ENCODE peak calls at places on chromosome 12, in ten cellular contexts. One of them, this sample, is unnamed.

GRCh38 chr12:31728289-31728916 is 418 bp downstream of the AMN1 start:
- DNase-seq in upper lobe of left lung: peak; percentile 78
- DNase-seq in testis: peak; percentile 75
- DNase-seq in GM06990: no peak
- DNase-seq in heart right ventricle: no peak
- DNase-seq in NB4: no peak
- DNase-seq in BJ: no peak
- DNase-seq in epithelial cell of proximal tubule: peak; percentile 13
- DNase-seq in uterus: no peak
- DNase-seq in GM12864: no peak
- DNase-seq in this sample: no peak

GRCh38 chr12:20950248-20950647 is 139.7 kb downstream of the SLCO1B3 start:
- DNase-seq in testis: no peak
- DNase-seq in upper lobe of left lung: no peak
- DNase-seq in GM06990: no peak
- DNase-seq in epithelial cell of proximal tubule: no peak
- DNase-seq in NB4: peak; percentile 78
- DNase-seq in GM12864: no peak
- DNase-seq in uterus: no peak
- DNase-seq in heart right ventricle: no peak
- DNase-seq in BJ: no peak
- DNase-seq in this sample: no peak

GRCh38 chr12:94603434-94604068 is 46.8 kb downstream of the TMCC3 start:
- DNase-seq in testis: peak; percentile 31
- DNase-seq in epithelial cell of proximal tubule: no peak
- DNase-seq in NB4: peak; percentile 59
- DNase-seq in BJ: no peak
- DNase-seq in uterus: no peak
- DNase-seq in upper lobe of left lung: peak; percentile 55
- DNase-seq in heart right ventricle: peak; percentile 39
- DNase-seq in GM12864: peak; percentile 18
- DNase-seq in GM06990: no peak
- DNase-seq in this sample: peak; percentile 53

GRCh38 chr12:127363392-127363791 is 903.6 kb upstream of the TMEM132C start:
- DNase-seq in heart right ventricle: no peak
- DNase-seq in GM12864: no peak
- DNase-seq in upper lobe of left lung: no peak
- DNase-seq in NB4: peak; percentile 45
- DNase-seq in uterus: no peak
- DNase-seq in GM06990: no peak
- DNase-seq in epithelial cell of proximal tubule: no peak
- DNase-seq in BJ: no peak
- DNase-seq in testis: no peak
- DNase-seq in this sample: no peak

GRCh38 chr12:63151061-63151897 is at the start of gene AVPR1A:
- DNase-seq in GM06990: peak; percentile 1
- DNase-seq in heart right ventricle: peak; percentile 37
- DNase-seq in NB4: no peak
- DNase-seq in testis: peak; percentile 18
- DNase-seq in upper lobe of left lung: no peak
- DNase-seq in BJ: no peak
- DNase-seq in GM12864: no peak
- DNase-seq in uterus: peak; percentile 19
- DNase-seq in epithelial cell of proximal tubule: no peak
- DNase-seq in this sample: no peak

GRCh38 chr12:12715459-12716150 is 1.6 kb upstream of the CDKN1B start:
- DNase-seq in BJ: no peak
- DNase-seq in uterus: no peak
- DNase-seq in testis: no peak
- DNase-seq in GM06990: peak; percentile 64
- DNase-seq in NB4: peak; percentile 81
- DNase-seq in epithelial cell of proximal tubule: no peak
- DNase-seq in GM12864: peak; percentile 71
- DNase-seq in heart right ventricle: no peak
- DNase-seq in upper lobe of left lung: no peak
- DNase-seq in this sample: no peak

GRCh38 chr12:105444050-105444808 is 113.7 kb downstream of the C12orf75 start:
- DNase-seq in GM12864: no peak
- DNase-seq in BJ: no peak
- DNase-seq in upper lobe of left lung: no peak
- DNase-seq in NB4: no peak
- DNase-seq in heart right ventricle: no peak
- DNase-seq in testis: peak; percentile 58
- DNase-seq in uterus: no peak
- DNase-seq in GM06990: no peak
- DNase-seq in epithelial cell of proximal tubule: no peak
- DNase-seq in this sample: no peak

GRCh38 chr12:15834575-15834974 is 45.4 kb upstream of the EPS8 start:
- DNase-seq in heart right ventricle: no peak
- DNase-seq in epithelial cell of proximal tubule: no peak
- DNase-seq in GM06990: no peak
- DNase-seq in GM12864: no peak
- DNase-seq in NB4: no peak
- DNase-seq in uterus: no peak
- DNase-seq in testis: no peak
- DNase-seq in upper lobe of left lung: no peak
- DNase-seq in BJ: no peak
- DNase-seq in this sample: no peak

GRCh38 chr12:14961466-14962155 is at the start of gene ARHGDIB:
- DNase-seq in GM06990: peak; percentile 82
- DNase-seq in uterus: no peak
- DNase-seq in testis: peak; percentile 39
- DNase-seq in epithelial cell of proximal tubule: no peak
- DNase-seq in BJ: no peak
- DNase-seq in NB4: peak; percentile 95
- DNase-seq in heart right ventricle: peak; percentile 21
- DNase-seq in upper lobe of left lung: peak; percentile 62
- DNase-seq in GM12864: peak; percentile 92
- DNase-seq in this sample: peak; percentile 59

GRCh38 chr12:19836456-19836855 is 397.2 kb downstream of the AEBP2 start:
- DNase-seq in BJ: no peak
- DNase-seq in epithelial cell of proximal tubule: no peak
- DNase-seq in GM06990: no peak
- DNase-seq in testis: no peak
- DNase-seq in heart right ventricle: no peak
- DNase-seq in GM12864: no peak
- DNase-seq in upper lobe of left lung: no peak
- DNase-seq in uterus: no peak
- DNase-seq in NB4: no peak
- DNase-seq in this sample: no peak

GRCh38 chr12:97312570-97313135 is 150.0 kb upstream of the RMST start:
- DNase-seq in NB4: no peak
- DNase-seq in epithelial cell of proximal tubule: no peak
- DNase-seq in heart right ventricle: no peak
- DNase-seq in upper lobe of left lung: no peak
- DNase-seq in BJ: no peak
- DNase-seq in testis: no peak
- DNase-seq in GM12864: no peak
- DNase-seq in uterus: no peak
- DNase-seq in GM06990: no peak
- DNase-seq in this sample: no peak
- TF ChIP-seq CTCF in NB4: peak; percentile 29
- TF ChIP-seq CTCF in epithelial cell of proximal tubule: no peak
- TF ChIP-seq CTCF in heart right ventricle: no peak
- TF ChIP-seq CTCF in upper lobe of left lung: no peak
- TF ChIP-seq CTCF in BJ: no peak
- TF ChIP-seq CTCF in testis: no peak
- TF ChIP-seq CTCF in GM12864: peak; percentile 20
- TF ChIP-seq CTCF in uterus: no peak
- TF ChIP-seq CTCF in GM06990: no peak
- TF ChIP-seq CTCF in this sample: no peak

DNA sequence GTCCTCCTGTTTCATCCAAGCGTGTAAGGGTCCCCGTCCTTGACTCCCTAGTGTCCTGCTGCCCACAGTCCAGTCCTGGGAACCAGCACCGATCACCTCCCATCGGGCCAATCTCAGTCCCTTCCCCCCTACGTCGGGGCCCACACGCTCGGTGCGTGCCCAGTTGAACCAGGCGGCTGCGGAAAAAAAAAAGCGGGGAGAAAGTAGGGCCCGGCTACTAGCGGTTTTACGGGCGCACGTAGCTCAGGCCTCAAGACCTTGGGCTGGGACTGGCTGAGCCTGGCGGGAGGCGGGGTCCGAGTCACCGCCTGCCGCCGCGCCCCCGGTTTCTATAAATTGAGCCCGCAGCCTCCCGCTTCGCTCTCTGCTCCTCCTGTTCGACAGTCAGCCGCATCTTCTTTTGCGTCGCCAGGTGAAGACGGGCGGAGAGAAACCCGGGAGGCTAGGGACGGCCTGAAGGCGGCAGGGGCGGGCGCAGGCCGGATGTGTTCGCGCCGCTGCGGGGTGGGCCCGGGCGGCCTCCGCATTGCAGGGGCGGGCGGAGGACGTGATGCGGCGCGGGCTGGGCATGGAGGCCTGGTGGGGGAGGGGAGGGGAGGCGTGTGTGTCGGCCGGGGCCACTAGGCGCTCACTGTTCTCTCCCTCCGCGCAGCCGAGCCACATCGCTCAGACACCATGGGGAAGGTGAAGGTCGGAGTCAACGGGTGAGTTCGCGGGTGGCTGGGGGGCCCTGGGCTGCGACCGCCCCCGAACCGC is at the start of gene GAPDH:
- DNase-seq in uterus: peak; percentile 91
- DNase-seq in epithelial cell of proximal tubule: no peak
- DNase-seq in GM06990: peak; percentile 96
- DNase-seq in BJ: peak; percentile 77
- DNase-seq in NB4: peak; percentile 97
- DNase-seq in testis: peak; percentile 97
- DNase-seq in GM12864: peak; percentile 89
- DNase-seq in upper lobe of left lung: peak; percentile 94
- DNase-seq in heart right ventricle: peak; percentile 92
- DNase-seq in this sample: peak; percentile 81
- TF ChIP-seq CTCF in uterus: no peak
- TF ChIP-seq CTCF in epithelial cell of proximal tubule: no peak
- TF ChIP-seq CTCF in GM06990: no peak
- TF ChIP-seq CTCF in BJ: no peak
- TF ChIP-seq CTCF in NB4: no peak
- TF ChIP-seq CTCF in testis: no peak
- TF ChIP-seq CTCF in GM12864: no peak
- TF ChIP-seq CTCF in upper lobe of left lung: no peak
- TF ChIP-seq CTCF in heart right ventricle: no peak
- TF ChIP-seq CTCF in this sample: no peak

DNA sequence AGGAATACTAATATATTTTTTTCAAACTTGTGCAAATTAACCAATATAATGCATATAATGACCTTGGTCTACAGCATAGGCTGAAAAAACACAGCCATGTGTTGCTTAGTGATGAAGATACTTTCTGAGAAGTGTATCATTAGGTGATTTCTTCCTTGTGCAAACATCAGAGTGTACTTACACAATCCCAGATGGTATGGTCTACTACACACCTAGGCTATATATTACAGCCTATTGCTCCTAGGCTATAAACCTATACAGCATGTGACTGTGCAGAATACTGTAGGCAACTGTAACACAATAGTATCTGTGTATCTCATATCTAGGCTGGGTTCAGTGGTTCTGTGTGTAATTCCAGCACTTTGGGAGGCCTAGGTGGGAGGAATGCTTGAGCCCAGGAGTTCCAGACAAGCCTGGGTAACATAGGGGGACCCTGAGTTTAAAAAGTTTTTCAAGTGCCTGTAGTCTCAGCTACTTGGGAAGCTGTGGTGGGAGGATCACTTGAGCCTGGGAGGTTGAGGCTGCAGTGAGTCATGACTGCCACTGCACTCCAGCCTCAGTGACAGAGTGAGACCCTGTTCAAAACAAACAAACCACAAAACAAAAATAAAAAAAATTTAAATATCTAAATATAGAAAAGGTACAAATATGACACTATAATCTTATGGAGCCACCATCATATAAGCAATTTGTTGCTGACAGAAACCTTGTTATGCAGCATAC is 66.7 kb downstream of the GRIP1 start:
- DNase-seq in NB4: no peak
- DNase-seq in GM06990: no peak
- DNase-seq in BJ: no peak
- DNase-seq in epithelial cell of proximal tubule: no peak
- DNase-seq in uterus: no peak
- DNase-seq in testis: no peak
- DNase-seq in GM12864: no peak
- DNase-seq in upper lobe of left lung: no peak
- DNase-seq in heart right ventricle: no peak
- DNase-seq in this sample: no peak
- TF ChIP-seq CTCF in NB4: no peak
- TF ChIP-seq CTCF in GM06990: no peak
- TF ChIP-seq CTCF in BJ: no peak
- TF ChIP-seq CTCF in epithelial cell of proximal tubule: no peak
- TF ChIP-seq CTCF in uterus: no peak
- TF ChIP-seq CTCF in testis: no peak
- TF ChIP-seq CTCF in GM12864: no peak
- TF ChIP-seq CTCF in upper lobe of left lung: no peak
- TF ChIP-seq CTCF in heart right ventricle: no peak
- TF ChIP-seq CTCF in this sample: no peak

GRCh38 chr12:2139651-2140050 is 86.9 kb downstream of the CACNA1C start:
- DNase-seq in upper lobe of left lung: no peak
- DNase-seq in GM12864: no peak
- DNase-seq in GM06990: no peak
- DNase-seq in heart right ventricle: no peak
- DNase-seq in uterus: no peak
- DNase-seq in NB4: no peak
- DNase-seq in BJ: no peak
- DNase-seq in epithelial cell of proximal tubule: no peak
- DNase-seq in testis: no peak
- DNase-seq in this sample: no peak

GRCh38 chr12:2138294-2138693 is 85.5 kb downstream of the CACNA1C start:
- DNase-seq in NB4: no peak
- DNase-seq in uterus: no peak
- DNase-seq in epithelial cell of proximal tubule: no peak
- DNase-seq in BJ: no peak
- DNase-seq in GM06990: no peak
- DNase-seq in heart right ventricle: no peak
- DNase-seq in testis: no peak
- DNase-seq in GM12864: no peak
- DNase-seq in upper lobe of left lung: no peak
- DNase-seq in this sample: no peak

GRCh38 chr12:2136901-2137300 is 84.1 kb downstream of the CACNA1C start:
- DNase-seq in upper lobe of left lung: no peak
- DNase-seq in testis: no peak
- DNase-seq in NB4: no peak
- DNase-seq in uterus: no peak
- DNase-seq in BJ: no peak
- DNase-seq in epithelial cell of proximal tubule: no peak
- DNase-seq in GM06990: no peak
- DNase-seq in GM12864: no peak
- DNase-seq in heart right ventricle: no peak
- DNase-seq in this sample: no peak

GRCh38 chr12:2138871-2139308 is 86.1 kb downstream of the CACNA1C start:
- DNase-seq in NB4: no peak
- DNase-seq in GM12864: no peak
- DNase-seq in epithelial cell of proximal tubule: no peak
- DNase-seq in heart right ventricle: no peak
- DNase-seq in testis: no peak
- DNase-seq in BJ: no peak
- DNase-seq in GM06990: no peak
- DNase-seq in upper lobe of left lung: no peak
- DNase-seq in uterus: no peak
- DNase-seq in this sample: no peak

DNA sequence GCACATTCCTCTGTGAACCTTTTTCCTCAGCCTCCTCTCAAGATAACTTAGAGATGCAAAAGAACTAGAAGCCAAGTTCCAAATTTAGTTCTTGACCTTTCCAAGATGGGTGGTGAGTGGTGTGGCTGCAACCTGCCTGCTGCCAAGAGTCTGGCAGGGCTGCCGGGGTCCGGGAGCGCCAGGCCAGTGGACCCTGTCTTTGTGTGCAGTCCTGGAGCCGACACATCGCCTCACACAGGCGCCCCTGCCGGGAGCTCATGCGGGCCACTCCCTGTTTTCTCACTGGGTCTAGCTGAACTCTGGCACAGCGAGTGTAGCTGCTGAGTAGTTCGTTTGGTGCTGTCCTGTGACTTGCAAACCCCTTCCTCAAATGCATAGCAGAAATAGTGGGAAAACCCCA is 84.9 kb downstream of the CACNA1C start:
- DNase-seq in BJ: no peak
- DNase-seq in upper lobe of left lung: no peak
- DNase-seq in GM06990: no peak
- DNase-seq in uterus: no peak
- DNase-seq in GM12864: no peak
- DNase-seq in heart right ventricle: peak; percentile 47
- DNase-seq in epithelial cell of proximal tubule: no peak
- DNase-seq in testis: peak; percentile 28
- DNase-seq in NB4: no peak
- DNase-seq in this sample: no peak
- TF ChIP-seq CTCF in BJ: no peak
- TF ChIP-seq CTCF in upper lobe of left lung: no peak
- TF ChIP-seq CTCF in GM06990: no peak
- TF ChIP-seq CTCF in uterus: no peak
- TF ChIP-seq CTCF in GM12864: no peak
- TF ChIP-seq CTCF in heart right ventricle: no peak
- TF ChIP-seq CTCF in epithelial cell of proximal tubule: no peak
- TF ChIP-seq CTCF in testis: no peak
- TF ChIP-seq CTCF in NB4: no peak
- TF ChIP-seq CTCF in this sample: no peak

This sample was measured in natural killer cell.